ENCODE peak calls at places on chromosomes 6 and 20, in eight cellular contexts. A, T, L, B, V, W, Y and K are unnamed samples. For H3K4me1, the result is how much of the 10 kb centered on the place peaks cover.

GRCh38 chr6:46940433-46941226 is 18.9 kb upstream of the ADGRF5 start:
- DNase-seq in V (no peak), B (no peak), A (no peak), Y (no peak), T (no peak), L (no peak), W (no peak), K (no peak)

GRCh38 chr6:52720301-52720700 is 43.0 kb downstream of the GSTA2 start:
- DNase-seq in L (no peak), W (no peak), Y (no peak), T (no peak), V (no peak), B (no peak), A (no peak), K (no peak)

GRCh38 chr20:51046021-51046985 is 23.4 kb upstream of the KCNG1 start:
- DNase-seq in T (no peak), B (no peak), L (no peak), Y (no peak), A (no peak), V (no peak), W (no peak), K (no peak)

GRCh38 chr6:111602481-111603404 is 2.9 kb downstream of the TRAF3IP2 start:
- DNase-seq in B (no peak), T (peak), V (no peak), A (peak), L (peak), Y (no peak), W (peak), K (no peak)

GRCh38 chr6:148869589-148869988 is 122.8 kb downstream of the UST start:
- DNase-seq in T (no peak), W (no peak), A (no peak), L (no peak), V (no peak), Y (no peak), B (no peak), K (no peak)

GRCh38 chr6:8054276-8054675 is 9.9 kb downstream of the BLOC1S5 start:
- DNase-seq in W (no peak), L (no peak), V (no peak), T (no peak), B (no peak), A (no peak), Y (no peak), K (no peak)

GRCh38 chr20:4008026-4008413 is 7.3 kb downstream of the RNF24 start:
- DNase-seq in A (no peak), L (no peak), B (no peak), Y (no peak), V (no peak), T (no peak), W (no peak), K (no peak)

GRCh38 chr6:83707829-83708545 is 914 bp downstream of the SNAP91 start:
- DNase-seq in B (no peak), V (peak), W (peak), T (no peak), A (peak), L (no peak), Y (peak), K (no peak)

GRCh38 chr20:49717693-49718092 is 4.0 kb upstream of the B4GALT5 start:
- DNase-seq in T (no peak), W (peak), L (no peak), V (no peak), A (no peak), B (peak), Y (no peak), K (no peak)

GRCh38 chr6:37038297-37039198 is 33.1 kb downstream of the FGD2 start:
- DNase-seq in L (no peak), W (no peak), Y (peak), V (no peak), A (peak), T (no peak), B (no peak), K (peak)

GRCh38 chr6:36944650-36945049 is 9.9 kb upstream of the PI16 start:
- DNase-seq in Y (no peak), W (no peak), B (no peak), T (no peak), A (no peak), V (no peak), L (no peak), K (no peak)

GRCh38 chr6:81838724-81839425 is 86.4 kb upstream of the TENT5A start:
- DNase-seq in L (no peak), V (no peak), W (no peak), A (no peak), T (no peak), B (no peak), Y (no peak), K (no peak)

GRCh38 chr6:133424359-133424758 is 183.2 kb downstream of the EYA4 start:
- DNase-seq in V (no peak), T (no peak), W (no peak), Y (no peak), A (no peak), L (no peak), B (no peak), K (no peak)
- H3K4me1 ChIP-seq in V (under half), T (under half), W (under half), Y (under half), A (under half), L (under half), B (under half), K (under half)

GRCh38 chr6:169787797-169788196 is 36.4 kb downstream of the ERMARD start:
- DNase-seq in L (peak), V (no peak), Y (no peak), W (no peak), T (no peak), B (no peak), A (no peak), K (no peak)

GRCh38 chr6:169789944-169790927 is 38.8 kb downstream of the ERMARD start:
- DNase-seq in W (peak), L (peak), B (peak), V (peak), Y (peak), A (peak), T (peak), K (peak)

GRCh38 chr6:169791721-169792131 is 40.3 kb downstream of the ERMARD start:
- DNase-seq in V (no peak), B (no peak), T (no peak), L (peak), W (no peak), A (no peak), Y (no peak), K (peak)

GRCh38 chr6:169788809-169789145 is 37.4 kb downstream of the ERMARD start:
- DNase-seq in T (no peak), V (no peak), A (no peak), B (no peak), W (no peak), Y (no peak), L (no peak), K (no peak)

GRCh38 chr6:169789146-169789943 is 37.9 kb downstream of the ERMARD start:
- DNase-seq in T (no peak), B (peak), V (no peak), L (peak), Y (no peak), A (no peak), W (no peak), K (no peak)
- H3K4me3 ChIP-seq in T (peak), B (peak), V (no peak), L (peak), Y (peak), A (peak), W (no peak), K (peak)

DNA sequence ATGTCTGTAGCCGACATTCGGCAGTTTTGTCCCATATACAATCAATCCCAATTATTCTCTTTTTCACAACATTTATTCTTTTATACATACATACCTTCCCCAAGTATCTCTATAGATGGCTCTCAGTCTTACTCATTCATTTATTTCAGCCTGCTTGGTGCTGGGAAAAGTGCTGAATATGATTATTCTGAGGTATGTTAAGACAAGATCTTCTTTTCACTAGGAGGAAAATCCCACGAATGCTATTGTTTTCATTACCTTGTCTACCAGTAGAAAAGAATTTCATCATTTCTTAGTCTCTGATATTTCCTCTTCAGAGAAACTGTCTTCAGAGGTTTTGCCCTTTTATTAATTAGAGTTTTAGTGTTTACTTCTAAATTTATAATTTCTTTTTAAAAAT is 13.7 kb upstream of the BPIFA3 start:
- DNase-seq in T (no peak), Y (no peak), W (no peak), A (no peak), L (no peak), V (no peak), B (no peak), K (no peak)
- TF ChIP-seq POLR2AphosphoS5 in T (no peak), Y (no peak), W (no peak), A (no peak), L (no peak), V (no peak), B (no peak), K (no peak)

GRCh38 chr6:15317934-15318902 is 72.3 kb downstream of the JARID2 start:
- DNase-seq in B (peak), Y (no peak), T (no peak), V (no peak), L (no peak), A (no peak), W (no peak), K (no peak)
- H3K4me1 ChIP-seq in B (half or more), Y (under half), T (under half), V (under half), L (half or more), A (under half), W (under half), K (under half)

DNA sequence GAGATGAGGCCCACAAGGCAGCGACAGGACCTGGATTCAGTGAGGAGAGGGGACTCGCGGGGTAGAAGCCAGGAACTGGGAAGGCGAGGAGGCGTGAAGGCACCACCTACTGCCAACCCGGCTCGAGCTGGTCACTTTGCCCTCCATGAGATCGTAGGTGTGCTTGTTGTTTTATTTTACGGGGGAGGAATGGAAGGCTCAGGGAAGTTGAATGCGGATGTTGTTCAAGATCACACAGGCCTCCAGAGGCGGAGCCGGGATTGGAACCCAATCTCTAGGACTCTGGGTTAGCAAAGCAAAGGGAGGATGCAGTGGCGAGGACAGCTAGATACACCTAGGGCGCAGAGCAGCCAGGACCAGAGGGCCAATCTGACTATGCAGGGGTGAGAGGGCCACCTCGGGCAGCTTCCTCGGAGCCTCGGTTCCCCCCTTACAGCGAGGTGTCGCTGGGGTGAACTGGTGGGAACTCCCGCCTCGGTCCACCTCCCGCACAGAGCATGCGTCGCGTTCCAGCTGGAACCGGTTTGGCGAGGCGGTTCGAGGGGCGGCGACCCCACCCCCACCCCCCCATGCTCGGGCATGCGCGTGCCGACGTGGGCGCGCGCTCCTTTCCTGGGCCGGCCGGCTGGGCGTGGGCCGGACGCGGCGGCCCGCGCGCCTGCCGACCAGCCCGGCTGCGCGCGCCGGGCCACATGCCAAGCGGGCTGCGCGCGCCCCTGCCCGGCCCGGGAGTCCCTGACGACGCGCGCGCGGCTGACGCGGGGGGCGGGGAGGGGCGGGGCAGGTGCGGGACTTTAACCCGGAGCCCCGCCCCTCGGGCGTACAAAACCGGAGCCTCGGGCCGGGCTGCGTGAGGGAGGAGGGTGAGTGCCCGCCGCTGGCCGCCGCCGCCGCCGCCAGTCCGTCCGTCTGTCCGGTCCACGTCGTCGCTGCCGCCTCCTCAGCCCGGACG is 80.4 kb upstream of the MYL9 start:
- DNase-seq in B (peak), L (peak), V (peak), Y (peak), A (peak), T (peak), W (peak), K (peak)
- H3K4me3 ChIP-seq in B (peak), L (peak), V (peak), Y (no peak), A (peak), T (peak), W (peak), K (peak)

DNA sequence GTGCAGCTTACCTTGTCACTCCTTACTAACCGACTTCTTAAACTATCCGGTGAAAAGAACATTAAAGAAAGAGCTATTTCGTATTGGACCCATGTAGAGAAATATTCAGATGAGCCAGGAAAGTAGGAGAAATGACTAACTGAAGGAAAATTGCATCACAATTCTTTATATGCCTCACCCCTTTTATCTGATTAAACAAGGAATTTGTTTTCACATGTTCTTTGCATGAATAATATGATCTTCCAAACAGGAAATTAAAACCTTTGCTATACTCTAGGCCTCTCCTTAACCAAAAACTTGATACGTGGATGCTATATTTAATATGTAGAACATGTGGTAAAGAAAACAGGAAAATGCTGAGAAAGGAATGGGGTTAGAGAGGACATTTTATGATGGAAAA is 41.9 kb upstream of the LRRC1 start:
- DNase-seq in L (no peak), A (no peak), V (no peak), Y (no peak), B (no peak), W (peak), T (no peak), K (no peak)
- TF ChIP-seq POLR2AphosphoS5 in L (no peak), A (no peak), V (no peak), Y (no peak), B (no peak), W (no peak), T (no peak), K (no peak)

GRCh38 chr6:128495536-128496333 is 24.7 kb downstream of the PTPRK start:
- DNase-seq in W (no peak), A (no peak), V (no peak), B (peak), T (no peak), Y (no peak), L (no peak), K (no peak)
- H3K4me1 ChIP-seq in W (under half), A (half or more), V (under half), B (half or more), T (under half), Y (under half), L (under half), K (under half)

GRCh38 chr20:13898012-13898612 is 92.3 kb downstream of the SEL1L2 start:
- DNase-seq in W (no peak), V (no peak), A (no peak), L (no peak), T (no peak), B (peak), Y (peak), K (no peak)
- H3K4me3 ChIP-seq in W (no peak), V (no peak), A (no peak), L (no peak), T (no peak), B (no peak), Y (no peak), K (no peak)